ENCODE peak calls at places on chromosome 10, in eight cellular contexts. One of them, this sample, is unnamed.

GRCh38 chr10:96491303-96491702 is 22.4 kb downstream of the TLL2 start:
- DNase-seq in central memory CD4-positive, alpha-beta T cell: no peak
- DNase-seq in GM23338: peak
- DNase-seq in posterior cingulate gyrus: no peak
- DNase-seq in NCI-H774: no peak
- DNase-seq in adipocyte: no peak
- DNase-seq in naive thymus-derived CD8-positive, alpha-beta T cell: no peak
- DNase-seq in activated CD4-positive, alpha-beta T cell treated with anti-CD3 and anti-CD28 coated beads, Interleukin-2, amount 10 ng/mL, durations not matched to agents 7 days and 5 days: no peak
- DNase-seq in this sample: no peak

GRCh38 chr10:129758591-129759021 is 205.5 kb downstream of the EBF3 start:
- DNase-seq in central memory CD4-positive, alpha-beta T cell: no peak
- DNase-seq in GM23338: no peak
- DNase-seq in posterior cingulate gyrus: peak
- DNase-seq in NCI-H774: no peak
- DNase-seq in adipocyte: no peak
- DNase-seq in naive thymus-derived CD8-positive, alpha-beta T cell: no peak
- DNase-seq in activated CD4-positive, alpha-beta T cell treated with anti-CD3 and anti-CD28 coated beads, Interleukin-2, amount 10 ng/mL, durations not matched to agents 7 days and 5 days: peak
- DNase-seq in this sample: no peak

GRCh38 chr10:80513106-80513505 is 24.6 kb upstream of the SH2D4B start:
- DNase-seq in central memory CD4-positive, alpha-beta T cell: no peak
- DNase-seq in GM23338: no peak
- DNase-seq in posterior cingulate gyrus: no peak
- DNase-seq in NCI-H774: no peak
- DNase-seq in adipocyte: no peak
- DNase-seq in naive thymus-derived CD8-positive, alpha-beta T cell: no peak
- DNase-seq in activated CD4-positive, alpha-beta T cell treated with anti-CD3 and anti-CD28 coated beads, Interleukin-2, amount 10 ng/mL, durations not matched to agents 7 days and 5 days: no peak
- DNase-seq in this sample: no peak

GRCh38 chr10:3406556-3406955 is 234.0 kb upstream of the PITRM1 start:
- DNase-seq in central memory CD4-positive, alpha-beta T cell: no peak
- DNase-seq in GM23338: no peak
- DNase-seq in posterior cingulate gyrus: peak
- DNase-seq in NCI-H774: no peak
- DNase-seq in adipocyte: no peak
- DNase-seq in naive thymus-derived CD8-positive, alpha-beta T cell: no peak
- DNase-seq in activated CD4-positive, alpha-beta T cell treated with anti-CD3 and anti-CD28 coated beads, Interleukin-2, amount 10 ng/mL, durations not matched to agents 7 days and 5 days: no peak
- DNase-seq in this sample: no peak

GRCh38 chr10:70907619-70908425 is 19.5 kb upstream of the PCBD1 start:
- DNase-seq in central memory CD4-positive, alpha-beta T cell: no peak
- DNase-seq in GM23338: no peak
- DNase-seq in posterior cingulate gyrus: peak
- DNase-seq in NCI-H774: no peak
- DNase-seq in adipocyte: no peak
- DNase-seq in naive thymus-derived CD8-positive, alpha-beta T cell: no peak
- DNase-seq in activated CD4-positive, alpha-beta T cell treated with anti-CD3 and anti-CD28 coated beads, Interleukin-2, amount 10 ng/mL, durations not matched to agents 7 days and 5 days: no peak
- DNase-seq in this sample: no peak

GRCh38 chr10:75058142-75058541 is 53.3 kb upstream of the SAMD8 start:
- DNase-seq in central memory CD4-positive, alpha-beta T cell: no peak
- DNase-seq in GM23338: no peak
- DNase-seq in posterior cingulate gyrus: no peak
- DNase-seq in NCI-H774: no peak
- DNase-seq in adipocyte: no peak
- DNase-seq in naive thymus-derived CD8-positive, alpha-beta T cell: no peak
- DNase-seq in activated CD4-positive, alpha-beta T cell treated with anti-CD3 and anti-CD28 coated beads, Interleukin-2, amount 10 ng/mL, durations not matched to agents 7 days and 5 days: no peak
- DNase-seq in this sample: no peak

GRCh38 chr10:36172574-36172973 is 530.5 kb upstream of the FZD8 start:
- DNase-seq in central memory CD4-positive, alpha-beta T cell: no peak
- DNase-seq in GM23338: no peak
- DNase-seq in posterior cingulate gyrus: no peak
- DNase-seq in NCI-H774: no peak
- DNase-seq in adipocyte: peak
- DNase-seq in naive thymus-derived CD8-positive, alpha-beta T cell: no peak
- DNase-seq in activated CD4-positive, alpha-beta T cell treated with anti-CD3 and anti-CD28 coated beads, Interleukin-2, amount 10 ng/mL, durations not matched to agents 7 days and 5 days: no peak
- DNase-seq in this sample: no peak

GRCh38 chr10:102347236-102347828 is 48.2 kb upstream of the NFKB2 start:
- DNase-seq in central memory CD4-positive, alpha-beta T cell: no peak
- DNase-seq in GM23338: peak
- DNase-seq in posterior cingulate gyrus: peak
- DNase-seq in NCI-H774: no peak
- DNase-seq in adipocyte: peak
- DNase-seq in naive thymus-derived CD8-positive, alpha-beta T cell: no peak
- DNase-seq in activated CD4-positive, alpha-beta T cell treated with anti-CD3 and anti-CD28 coated beads, Interleukin-2, amount 10 ng/mL, durations not matched to agents 7 days and 5 days: peak
- DNase-seq in this sample: peak

GRCh38 chr10:30591249-30591670 is 38.3 kb downstream of the LYZL2 start:
- DNase-seq in central memory CD4-positive, alpha-beta T cell: peak
- DNase-seq in GM23338: peak
- DNase-seq in posterior cingulate gyrus: no peak
- DNase-seq in NCI-H774: peak
- DNase-seq in adipocyte: peak
- DNase-seq in naive thymus-derived CD8-positive, alpha-beta T cell: peak
- DNase-seq in activated CD4-positive, alpha-beta T cell treated with anti-CD3 and anti-CD28 coated beads, Interleukin-2, amount 10 ng/mL, durations not matched to agents 7 days and 5 days: peak
- DNase-seq in this sample: no peak